ENCODE peak calls at places on chromosomes 13 and 19, in eight cellular contexts. One of them, this sample, is unnamed.

GRCh38 chr13:52003551-52003950 is 7.7 kb downstream of the ATP7B start:
- DNase-seq in WTC11: no peak
- DNase-seq in Caco-2: peak
- DNase-seq in neural crest cell: no peak
- DNase-seq in adrenal gland: no peak
- DNase-seq in GM12865: no peak
- DNase-seq in nephron progenitor cell: no peak
- DNase-seq in GM10248: no peak
- DNase-seq in this sample: no peak

GRCh38 chr13:46721054-46721453 is 75.9 kb downstream of the ESD start:
- DNase-seq in GM10248: peak
- DNase-seq in neural crest cell: peak
- DNase-seq in adrenal gland: peak
- DNase-seq in nephron progenitor cell: peak
- DNase-seq in Caco-2: no peak
- DNase-seq in GM12865: peak
- DNase-seq in WTC11: peak
- DNase-seq in this sample: no peak

GRCh38 chr13:75308222-75308621 is 173.7 kb downstream of the TBC1D4 start:
- DNase-seq in WTC11: no peak
- DNase-seq in adrenal gland: no peak
- DNase-seq in GM12865: peak
- DNase-seq in Caco-2: no peak
- DNase-seq in nephron progenitor cell: no peak
- DNase-seq in GM10248: no peak
- DNase-seq in neural crest cell: no peak
- DNase-seq in this sample: no peak

GRCh38 chr13:39317284-39317683 is 279.0 kb downstream of the NHLRC3 start:
- DNase-seq in GM12865: no peak
- DNase-seq in WTC11: no peak
- DNase-seq in adrenal gland: peak
- DNase-seq in GM10248: no peak
- DNase-seq in Caco-2: no peak
- DNase-seq in neural crest cell: no peak
- DNase-seq in nephron progenitor cell: no peak
- DNase-seq in this sample: no peak

GRCh38 chr19:45716314-45717130 is 14.2 kb downstream of the FBXO46 start:
- DNase-seq in nephron progenitor cell: no peak
- DNase-seq in GM10248: no peak
- DNase-seq in Caco-2: peak
- DNase-seq in WTC11: no peak
- DNase-seq in GM12865: no peak
- DNase-seq in neural crest cell: no peak
- DNase-seq in adrenal gland: peak
- DNase-seq in this sample: no peak

GRCh38 chr19:29139227-29139626 is 73.7 kb downstream of the UQCRFS1 start:
- DNase-seq in nephron progenitor cell: no peak
- DNase-seq in GM12865: no peak
- DNase-seq in neural crest cell: no peak
- DNase-seq in WTC11: no peak
- DNase-seq in Caco-2: no peak
- DNase-seq in adrenal gland: no peak
- DNase-seq in GM10248: no peak
- DNase-seq in this sample: no peak

GRCh38 chr19:2523630-2524311 is 47.8 kb downstream of the GADD45B start:
- DNase-seq in adrenal gland: no peak
- DNase-seq in neural crest cell: no peak
- DNase-seq in GM12865: no peak
- DNase-seq in WTC11: no peak
- DNase-seq in GM10248: no peak
- DNase-seq in nephron progenitor cell: no peak
- DNase-seq in Caco-2: no peak
- DNase-seq in this sample: no peak

GRCh38 chr19:16066611-16067104 is 9.6 kb upstream of the TPM4 start:
- DNase-seq in WTC11: no peak
- DNase-seq in GM12865: peak
- DNase-seq in nephron progenitor cell: no peak
- DNase-seq in Caco-2: peak
- DNase-seq in GM10248: peak
- DNase-seq in neural crest cell: no peak
- DNase-seq in adrenal gland: peak
- DNase-seq in this sample: peak

GRCh38 chr13:41019027-41019487 is at the start of gene ELF1:
- DNase-seq in GM12865: peak
- DNase-seq in WTC11: no peak
- DNase-seq in neural crest cell: no peak
- DNase-seq in nephron progenitor cell: no peak
- DNase-seq in Caco-2: peak
- DNase-seq in adrenal gland: peak
- DNase-seq in GM10248: peak
- DNase-seq in this sample: no peak

GRCh38 chr13:46751811-46752635 is 44.9 kb downstream of the ESD start:
- DNase-seq in GM12865: peak
- DNase-seq in WTC11: no peak
- DNase-seq in GM10248: peak
- DNase-seq in neural crest cell: no peak
- DNase-seq in nephron progenitor cell: no peak
- DNase-seq in Caco-2: no peak
- DNase-seq in adrenal gland: peak
- DNase-seq in this sample: no peak

GRCh38 chr19:29587518-29587986 is 18.5 kb upstream of the POP4 start:
- DNase-seq in neural crest cell: no peak
- DNase-seq in nephron progenitor cell: no peak
- DNase-seq in Caco-2: no peak
- DNase-seq in GM10248: peak
- DNase-seq in WTC11: no peak
- DNase-seq in GM12865: peak
- DNase-seq in adrenal gland: no peak
- DNase-seq in this sample: no peak

GRCh38 chr19:49413348-49413747 is 9.9 kb downstream of the PTH2 start:
- DNase-seq in Caco-2: no peak
- DNase-seq in adrenal gland: no peak
- DNase-seq in GM10248: no peak
- DNase-seq in GM12865: no peak
- DNase-seq in neural crest cell: no peak
- DNase-seq in WTC11: no peak
- DNase-seq in nephron progenitor cell: no peak
- DNase-seq in this sample: no peak

GRCh38 chr19:53055117-53055516 is 10.6 kb downstream of the ERVV-2 start:
- DNase-seq in adrenal gland: no peak
- DNase-seq in nephron progenitor cell: no peak
- DNase-seq in neural crest cell: no peak
- DNase-seq in WTC11: no peak
- DNase-seq in Caco-2: no peak
- DNase-seq in GM10248: no peak
- DNase-seq in GM12865: no peak
- DNase-seq in this sample: no peak

GRCh38 chr13:62296812-62297211 is 881.2 kb upstream of the PCDH20 start:
- DNase-seq in GM10248: no peak
- DNase-seq in WTC11: no peak
- DNase-seq in GM12865: no peak
- DNase-seq in Caco-2: no peak
- DNase-seq in neural crest cell: no peak
- DNase-seq in adrenal gland: no peak
- DNase-seq in nephron progenitor cell: no peak
- DNase-seq in this sample: no peak

DNA sequence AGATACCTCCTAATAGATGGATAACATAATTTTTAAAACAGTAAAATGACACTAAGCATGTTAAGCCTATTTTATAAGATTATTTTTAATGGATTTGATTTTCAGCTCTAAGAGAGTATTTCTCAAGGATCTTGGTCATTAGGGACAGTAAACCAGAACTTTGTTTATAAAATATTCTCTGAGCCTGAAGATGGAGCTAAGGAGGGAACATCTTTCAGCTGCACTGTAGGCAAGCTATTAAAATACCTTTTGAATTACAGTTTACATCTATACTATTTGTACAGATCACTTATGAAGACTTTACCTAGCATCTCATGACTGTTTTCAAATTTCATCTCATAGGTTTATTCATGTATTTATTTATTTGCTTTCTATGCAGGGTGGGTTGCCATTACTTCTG is 345.3 kb downstream of the MYO16 start:
- DNase-seq in WTC11: no peak
- DNase-seq in neural crest cell: no peak
- DNase-seq in adrenal gland: no peak
- DNase-seq in GM10248: no peak
- DNase-seq in Caco-2: no peak
- DNase-seq in GM12865: no peak
- DNase-seq in nephron progenitor cell: no peak
- DNase-seq in this sample: no peak
- TF ChIP-seq CTCF in WTC11: no peak
- TF ChIP-seq CTCF in neural crest cell: no peak
- TF ChIP-seq CTCF in adrenal gland: no peak
- TF ChIP-seq CTCF in GM10248: no peak
- TF ChIP-seq CTCF in Caco-2: no peak
- TF ChIP-seq CTCF in GM12865: no peak
- TF ChIP-seq CTCF in nephron progenitor cell: no peak
- TF ChIP-seq CTCF in this sample: no peak

GRCh38 chr19:38376576-38376975 is 2.2 kb downstream of the PSMD8 start:
- DNase-seq in nephron progenitor cell: no peak
- DNase-seq in Caco-2: no peak
- DNase-seq in WTC11: no peak
- DNase-seq in GM10248: no peak
- DNase-seq in GM12865: no peak
- DNase-seq in neural crest cell: no peak
- DNase-seq in adrenal gland: no peak
- DNase-seq in this sample: no peak

GRCh38 chr19:38375098-38375493 is 725 bp downstream of the PSMD8 start:
- DNase-seq in GM10248: no peak
- DNase-seq in Caco-2: no peak
- DNase-seq in neural crest cell: peak
- DNase-seq in adrenal gland: no peak
- DNase-seq in nephron progenitor cell: no peak
- DNase-seq in GM12865: no peak
- DNase-seq in WTC11: no peak
- DNase-seq in this sample: no peak

GRCh38 chr19:38373907-38374331 is 452 bp upstream of the PSMD8 start:
- DNase-seq in adrenal gland: no peak
- DNase-seq in nephron progenitor cell: no peak
- DNase-seq in GM10248: no peak
- DNase-seq in WTC11: no peak
- DNase-seq in GM12865: no peak
- DNase-seq in Caco-2: no peak
- DNase-seq in neural crest cell: no peak
- DNase-seq in this sample: no peak

GRCh38 chr19:38375748-38376147 is 1.4 kb downstream of the PSMD8 start:
- DNase-seq in nephron progenitor cell: no peak
- DNase-seq in Caco-2: no peak
- DNase-seq in GM10248: no peak
- DNase-seq in GM12865: no peak
- DNase-seq in WTC11: no peak
- DNase-seq in neural crest cell: no peak
- DNase-seq in adrenal gland: no peak
- DNase-seq in this sample: no peak

DNA sequence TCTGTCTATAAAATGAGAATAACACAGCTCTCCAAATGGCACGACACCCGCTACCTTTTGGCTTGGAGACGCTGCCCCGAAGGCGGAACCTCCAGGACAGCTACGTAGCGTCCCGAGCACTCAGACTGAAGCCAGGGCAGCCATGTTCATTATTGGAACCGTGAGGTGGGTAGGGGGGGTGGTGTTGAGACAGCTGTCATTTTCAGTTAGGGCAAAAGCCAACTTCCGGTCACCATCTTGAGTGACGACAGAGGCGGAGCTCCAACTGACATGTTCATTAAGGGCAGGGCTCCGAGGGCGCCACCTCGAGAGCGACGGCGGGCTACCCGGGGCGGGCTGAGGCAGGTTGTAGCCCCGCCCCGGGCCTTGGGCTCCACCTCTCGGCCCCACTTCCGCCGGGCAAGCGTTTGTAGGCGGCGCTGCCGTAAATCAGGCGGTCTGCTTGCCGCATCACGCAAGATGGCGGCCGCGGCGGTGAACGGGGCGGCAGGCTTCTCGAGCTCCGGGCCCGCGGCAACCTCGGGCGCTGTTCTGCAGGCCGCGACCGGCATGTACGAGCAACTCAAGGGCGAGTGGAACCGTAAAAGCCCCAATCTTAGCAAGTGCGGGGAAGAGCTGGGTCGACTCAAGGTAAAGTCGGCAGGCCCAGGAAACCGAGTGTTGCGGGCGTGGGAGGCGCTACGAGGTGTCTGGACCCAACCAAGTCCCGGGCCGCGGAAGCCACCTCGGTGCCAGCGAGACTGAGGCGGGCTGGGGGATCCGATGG is at the start of gene PSMD8:
- DNase-seq in GM10248: peak
- DNase-seq in WTC11: peak
- DNase-seq in nephron progenitor cell: peak
- DNase-seq in adrenal gland: peak
- DNase-seq in Caco-2: peak
- DNase-seq in GM12865: peak
- DNase-seq in neural crest cell: peak
- DNase-seq in this sample: peak
- TF ChIP-seq CTCF in GM10248: peak
- TF ChIP-seq CTCF in WTC11: no peak
- TF ChIP-seq CTCF in nephron progenitor cell: no peak
- TF ChIP-seq CTCF in adrenal gland: peak
- TF ChIP-seq CTCF in Caco-2: peak
- TF ChIP-seq CTCF in GM12865: no peak
- TF ChIP-seq CTCF in neural crest cell: peak
- TF ChIP-seq CTCF in this sample: peak

DNA sequence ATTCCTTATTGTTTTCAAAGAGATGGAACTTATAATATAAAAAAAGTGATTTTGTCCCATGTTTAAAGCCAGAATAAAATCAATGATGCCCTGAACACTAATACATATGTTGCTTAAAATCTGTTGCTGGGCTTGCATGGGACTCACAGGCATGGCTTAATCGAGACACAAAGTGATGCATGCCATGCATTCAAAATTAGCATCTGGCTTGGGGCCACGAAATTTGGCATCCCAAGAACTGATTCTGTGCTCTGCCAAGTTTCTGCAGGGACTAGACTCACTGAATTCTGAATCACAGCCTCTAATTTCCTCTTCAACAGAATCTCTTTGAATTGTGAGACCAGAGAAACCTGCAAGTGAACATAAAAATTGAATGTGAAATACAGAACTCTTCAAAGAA is 109.2 kb downstream of the PCDH17 start:
- DNase-seq in nephron progenitor cell: no peak
- DNase-seq in GM10248: no peak
- DNase-seq in Caco-2: no peak
- DNase-seq in GM12865: no peak
- DNase-seq in adrenal gland: peak
- DNase-seq in neural crest cell: no peak
- DNase-seq in WTC11: no peak
- DNase-seq in this sample: no peak
- TF ChIP-seq CTCF in nephron progenitor cell: no peak
- TF ChIP-seq CTCF in GM10248: no peak
- TF ChIP-seq CTCF in Caco-2: no peak
- TF ChIP-seq CTCF in GM12865: no peak
- TF ChIP-seq CTCF in adrenal gland: no peak
- TF ChIP-seq CTCF in neural crest cell: no peak
- TF ChIP-seq CTCF in WTC11: no peak
- TF ChIP-seq CTCF in this sample: no peak

DNA sequence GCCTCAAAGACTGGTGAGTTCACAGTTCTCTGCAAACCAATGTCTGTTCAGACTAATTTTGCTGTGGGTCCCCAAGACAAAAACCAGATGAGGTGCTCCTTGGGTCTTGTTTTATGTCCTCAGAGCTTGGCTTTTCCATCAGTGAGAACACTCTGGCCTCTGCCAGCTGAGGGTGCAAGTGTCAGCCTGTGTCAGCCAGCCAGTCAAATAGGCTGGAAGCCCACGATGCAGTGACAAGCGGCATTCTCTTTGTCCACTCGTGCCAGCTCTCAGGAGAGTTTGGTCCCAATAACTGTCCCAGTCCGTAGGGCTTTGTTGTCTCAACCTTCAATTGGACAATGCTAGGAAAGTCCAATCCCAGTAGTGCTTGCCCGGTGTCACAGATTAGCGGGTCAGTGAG is 9.4 kb upstream of the AKT2 start:
- DNase-seq in adrenal gland: no peak
- DNase-seq in nephron progenitor cell: no peak
- DNase-seq in GM10248: no peak
- DNase-seq in WTC11: peak
- DNase-seq in neural crest cell: no peak
- DNase-seq in GM12865: no peak
- DNase-seq in Caco-2: no peak
- DNase-seq in this sample: no peak
- TF ChIP-seq CTCF in adrenal gland: no peak
- TF ChIP-seq CTCF in nephron progenitor cell: no peak
- TF ChIP-seq CTCF in GM10248: no peak
- TF ChIP-seq CTCF in WTC11: no peak
- TF ChIP-seq CTCF in neural crest cell: no peak
- TF ChIP-seq CTCF in GM12865: no peak
- TF ChIP-seq CTCF in Caco-2: no peak
- TF ChIP-seq CTCF in this sample: no peak